ENCODE peak calls at places on chromosome 2, in six cellular contexts. B, M, L, V, C and N are unnamed samples.

GRCh38 chr2:236107971-236108625 is 60.1 kb downstream of the GBX2 start:
- DNase-seq in B (no peak), M (no peak), L (no peak), V (no peak), C (no peak), N (no peak)

GRCh38 chr2:224220581-224221255 is 181.2 kb downstream of the FAM124B start:
- DNase-seq in B (no peak), M (peak; percentile 81), L (peak; percentile 67), V (no peak), C (peak; percentile 6), N (peak; percentile 34)

GRCh38 chr2:74130211-74130995 is 17.3 kb downstream of the BOLA3 start:
- DNase-seq in B (no peak), M (peak; percentile 68), L (no peak), V (no peak), C (no peak), N (no peak)

GRCh38 chr2:100741880-100742814 is 77.8 kb upstream of the NPAS2 start:
- DNase-seq in B (no peak), M (peak; percentile 94), L (peak; percentile 100), V (no peak), C (peak; percentile 81), N (peak; percentile 99)

GRCh38 chr2:226551522-226552250 is 247.9 kb downstream of the IRS1 start:
- DNase-seq in B (no peak), M (no peak), L (no peak), V (no peak), C (no peak), N (no peak)

GRCh38 chr2:134402385-134402784 is 148.5 kb downstream of the MGAT5 start:
- DNase-seq in B (no peak), M (no peak), L (peak; percentile 95), V (peak; percentile 56), C (no peak), N (no peak)

GRCh38 chr2:219109468-219109867 is 48.7 kb upstream of the IHH start:
- DNase-seq in B (no peak), M (no peak), L (no peak), V (no peak), C (no peak), N (no peak)

GRCh38 chr2:218645126-218645525 is 14.3 kb downstream of the ZNF142 start:
- DNase-seq in B (no peak), M (peak; percentile 93), L (peak; percentile 72), V (no peak), C (no peak), N (peak; percentile 12)

GRCh38 chr2:157271590-157272203 is 14.2 kb downstream of the GALNT5 start:
- DNase-seq in B (no peak), M (no peak), L (no peak), V (no peak), C (no peak), N (no peak)

GRCh38 chr2:16650287-16651249 is 15.1 kb downstream of the CYRIA start:
- DNase-seq in B (no peak), M (peak; percentile 8), L (peak; percentile 47), V (no peak), C (peak; percentile 2), N (peak; percentile 38)

GRCh38 chr2:228157841-228158240 is 23.6 kb downstream of the SPHKAP start:
- DNase-seq in B (no peak), M (no peak), L (no peak), V (no peak), C (no peak), N (no peak)

GRCh38 chr2:166516712-166517303 is 22.8 kb upstream of the SCN7A start:
- DNase-seq in B (no peak), M (peak; percentile 52), L (peak; percentile 32), V (peak; percentile 64), C (no peak), N (peak; percentile 11)

GRCh38 chr2:186068154-186068826 is 329.7 kb downstream of the FSIP2 start:
- DNase-seq in B (no peak), M (no peak), L (peak; percentile 1), V (no peak), C (no peak), N (peak; percentile 95)

GRCh38 chr2:104429978-104430740 is 423.8 kb upstream of the POU3F3 start:
- DNase-seq in B (no peak), M (no peak), L (no peak), V (no peak), C (no peak), N (no peak)

GRCh38 chr2:197293252-197294007 is 17.1 kb downstream of the ANKRD44 start:
- DNase-seq in B (no peak), M (no peak), L (no peak), V (no peak), C (no peak), N (no peak)

GRCh38 chr2:11155326-11156059 is at the start of gene SLC66A3:
- DNase-seq in B (peak; percentile 93), M (peak; percentile 78), L (peak; percentile 83), V (peak; percentile 90), C (no peak), N (peak; percentile 82)

GRCh38 chr2:217887841-217888665 is 114.7 kb downstream of the TNS1 start:
- DNase-seq in B (no peak), M (no peak), L (peak; percentile 81), V (no peak), C (no peak), N (no peak)

GRCh38 chr2:185188656-185189055 is 549.9 kb upstream of the FSIP2 start:
- DNase-seq in B (no peak), M (no peak), L (no peak), V (no peak), C (no peak), N (no peak)

GRCh38 chr2:46435796-46436360 is 43.5 kb upstream of the TMEM247 start:
- DNase-seq in B (no peak), M (no peak), L (peak; percentile 82), V (no peak), C (no peak), N (peak; percentile 38)